ENCODE peak calls at places on chromosomes 3 and 15, in four cellular contexts. S, F, O and B are unnamed samples.

GRCh38 chr15:69509131-69509530 is 56.5 kb downstream of the RPLP1 start:
- DNase-seq in S (no peak), F (no peak), O (no peak), B (no peak)

GRCh38 chr3:11915621-11916417 is 69.1 kb upstream of the TAMM41 start:
- DNase-seq in O (no peak), F (no peak), S (no peak), B (no peak)

GRCh38 chr3:100207886-100208285 is 52.9 kb upstream of the TBC1D23 start:
- DNase-seq in S (no peak), F (no peak), O (no peak), B (no peak)

GRCh38 chr3:44965165-44965564 is 10.8 kb downstream of the ZDHHC3 start:
- DNase-seq in O (no peak), S (no peak), F (no peak), B (no peak)

GRCh38 chr3:28502555-28502954 is 153.9 kb upstream of the AZI2 start:
- DNase-seq in F (no peak), O (no peak), S (no peak), B (no peak)

GRCh38 chr15:73858062-73858461 is 15.3 kb upstream of the TBC1D21 start:
- DNase-seq in S (no peak), O (no peak), F (peak), B (no peak)

GRCh38 chr3:184540777-184541681 is 20.6 kb upstream of the EPHB3 start:
- DNase-seq in O (no peak), F (peak), S (peak), B (peak)

GRCh38 chr15:85707519-85708338 is 87.0 kb downstream of the KLHL25 start:
- DNase-seq in F (no peak), S (peak), O (no peak), B (no peak)

GRCh38 chr3:34034840-34035239 is 236.4 kb downstream of the PDCD6IP start:
- DNase-seq in F (no peak), O (no peak), S (no peak), B (no peak)

GRCh38 chr15:28021281-28022039 is 77.7 kb downstream of the OCA2 start:
- DNase-seq in F (peak), S (peak), O (no peak), B (peak)

GRCh38 chr15:71448688-71449114 is 333.4 kb downstream of the THSD4 start:
- DNase-seq in F (peak), O (no peak), S (peak), B (peak)

GRCh38 chr3:70963412-70963811 is 620.1 kb downstream of the FOXP1 start:
- DNase-seq in F (no peak), S (no peak), O (no peak), B (no peak)

GRCh38 chr3:69941037-69941436 is 58.5 kb upstream of the SAMMSON start:
- DNase-seq in O (no peak), F (no peak), S (no peak), B (no peak)

GRCh38 chr15:29887719-29888118 is 65.5 kb upstream of the TJP1 start:
- DNase-seq in F (no peak), S (no peak), O (no peak), B (no peak)

GRCh38 chr3:172256101-172256687 is 192.1 kb downstream of the GHSR start:
- DNase-seq in F (no peak), O (no peak), S (peak), B (no peak)

GRCh38 chr3:186477033-186477432 is 67.1 kb downstream of the CRYGS start:
- DNase-seq in F (no peak), O (no peak), S (no peak), B (no peak)

GRCh38 chr15:34606545-34606944 is 23.1 kb upstream of the GOLGA8B start:
- DNase-seq in F (no peak), S (no peak), O (no peak), B (no peak)

GRCh38 chr3:14507757-14508504 is 32.2 kb downstream of the GRIP2 start:
- DNase-seq in S (no peak), F (no peak), O (no peak), B (no peak)

GRCh38 chr15:85607842-85608241 is 186.9 kb downstream of the KLHL25 start:
- DNase-seq in O (no peak), S (no peak), F (no peak), B (no peak)

GRCh38 chr3:32859604-32860237 is 41.9 kb downstream of the TRIM71 start:
- DNase-seq in S (no peak), O (no peak), F (no peak), B (no peak)

GRCh38 chr3:183006396-183007002 is 26.2 kb upstream of the DCUN1D1 start:
- DNase-seq in O (no peak), F (no peak), S (no peak), B (no peak)

GRCh38 chr3:9809615-9810356 is at the start of gene TTLL3:
- DNase-seq in S (no peak), O (no peak), F (peak), B (peak)

GRCh38 chr3:142019794-142020320 is 129.5 kb downstream of the TFDP2 start:
- DNase-seq in O (peak), S (no peak), F (no peak), B (no peak)

GRCh38 chr15:75902129-75902557 is 1.5 kb upstream of the FBXO22 start:
- DNase-seq in O (no peak), S (no peak), F (no peak), B (peak)

GRCh38 chr3:196097373-196098154 is 15.7 kb upstream of the TFRC start:
- DNase-seq in F (no peak), O (no peak), S (no peak), B (no peak)

GRCh38 chr3:195558602-195559001 is 15.5 kb upstream of the PPP1R2 start:
- DNase-seq in S (peak), F (peak), O (no peak), B (no peak)

GRCh38 chr15:89217686-89218376 is 3.5 kb downstream of the RLBP1 start:
- DNase-seq in F (no peak), S (no peak), O (no peak), B (no peak)

GRCh38 chr15:85430406-85431204 is 50.2 kb downstream of the AKAP13 start:
- DNase-seq in S (no peak), F (no peak), O (peak), B (no peak)

GRCh38 chr3:100954199-100954935 is 38.9 kb downstream of the ABI3BP start:
- DNase-seq in F (no peak), O (no peak), S (no peak), B (no peak)

GRCh38 chr3:76940181-76940770 is 99.6 kb upstream of the ROBO2 start:
- DNase-seq in O (no peak), F (no peak), S (peak), B (no peak)

GRCh38 chr3:181133832-181134231 is 144.3 kb upstream of the DNAJC19 start:
- DNase-seq in O (no peak), S (no peak), F (no peak), B (no peak)

GRCh38 chr3:15460891-15461524 is 33.6 kb downstream of the EAF1 start:
- DNase-seq in O (no peak), F (no peak), S (no peak), B (no peak)

GRCh38 chr15:100101389-100102089 is 240.2 kb downstream of the ADAMTS17 start:
- DNase-seq in F (no peak), O (no peak), S (no peak), B (no peak)

GRCh38 chr3:177448987-177449975 is 252.0 kb upstream of the TBL1XR1 start:
- DNase-seq in F (no peak), S (peak), O (peak), B (no peak)

GRCh38 chr3:55601366-55602080 is 114.4 kb upstream of the WNT5A start:
- DNase-seq in O (no peak), F (no peak), S (no peak), B (no peak)

GRCh38 chr3:17424137-17424536 is 318.3 kb downstream of the TBC1D5 start:
- DNase-seq in F (no peak), S (no peak), O (no peak), B (no peak)

GRCh38 chr15:42650208-42651066 is 75.0 kb downstream of the STARD9 start:
- DNase-seq in O (peak), S (peak), F (peak), B (peak)

GRCh38 chr15:31327674-31328424 is 1.2 kb downstream of the KLF13 start:
- DNase-seq in O (no peak), S (peak), F (peak), B (no peak)
- TF ChIP-seq CBFB in O (no peak), S (no peak), F (no peak), B (no peak)

GRCh38 chr3:43814461-43814860 is 123.7 kb downstream of the ABHD5 start:
- DNase-seq in O (no peak), F (no peak), S (no peak), B (no peak)
- TF ChIP-seq ESRRA in O (no peak), F (no peak), S (no peak), B (no peak)

DNA sequence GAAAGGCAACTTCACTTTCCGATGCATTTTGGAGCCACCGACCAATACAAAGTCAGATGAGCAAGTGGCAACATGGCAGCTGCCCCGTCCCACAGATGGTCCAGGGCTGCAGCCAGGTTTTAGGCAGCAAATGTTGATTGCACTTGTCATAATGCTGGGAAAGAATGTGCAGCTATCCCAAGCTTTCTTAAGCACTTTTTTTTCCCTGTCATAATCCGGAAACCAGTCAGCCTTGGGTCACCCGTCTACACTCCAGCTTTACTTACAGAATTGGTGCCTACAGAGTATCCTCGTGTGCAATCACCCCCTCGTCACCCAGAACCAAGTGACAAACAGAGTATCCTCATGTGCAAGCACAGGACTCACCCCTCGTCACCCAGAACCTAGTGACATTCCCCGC is 147.7 kb downstream of the CHSY1 start:
- DNase-seq in S (no peak), F (no peak), O (no peak), B (no peak)
- TF ChIP-seq ETV6 in S (no peak), F (no peak), O (no peak), B (no peak)

GRCh38 chr3:78734048-78734637 is 1033.7 kb downstream of the ROBO1 start:
- DNase-seq in S (no peak), O (no peak), F (no peak), B (no peak)
- TF ChIP-seq CBFB in S (no peak), O (no peak), F (no peak), B (no peak)

GRCh38 chr15:33476076-33476475 is 165.3 kb downstream of the RYR3 start:
- DNase-seq in O (no peak), S (no peak), F (no peak), B (no peak)

GRCh38 chr15:33473005-33473404 is 162.2 kb downstream of the RYR3 start:
- DNase-seq in O (no peak), S (no peak), F (no peak), B (no peak)

DNA sequence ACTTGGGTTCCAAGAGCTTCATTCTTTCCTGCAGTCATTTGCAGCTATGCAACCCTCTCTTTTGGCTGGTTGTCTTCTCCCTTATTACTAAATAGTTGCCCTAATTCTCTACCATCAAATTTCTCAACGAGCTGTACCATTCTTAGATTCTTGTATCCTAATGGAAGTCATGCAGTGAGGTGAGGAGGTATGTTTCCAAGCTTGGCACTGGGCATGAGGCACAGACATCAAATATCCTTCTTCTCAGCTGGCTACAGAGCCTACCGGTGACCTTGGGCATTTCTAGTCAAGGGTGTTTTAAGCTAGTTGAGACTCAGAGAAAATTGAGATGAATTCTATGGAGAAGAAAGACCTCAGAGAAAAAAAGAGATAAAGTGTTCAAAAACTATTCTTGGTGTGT is 166.1 kb downstream of the RYR3 start:
- DNase-seq in O (no peak), F (no peak), S (no peak), B (no peak)
- TF ChIP-seq ESRRA in O (no peak), F (no peak), S (no peak), B (no peak)

DNA sequence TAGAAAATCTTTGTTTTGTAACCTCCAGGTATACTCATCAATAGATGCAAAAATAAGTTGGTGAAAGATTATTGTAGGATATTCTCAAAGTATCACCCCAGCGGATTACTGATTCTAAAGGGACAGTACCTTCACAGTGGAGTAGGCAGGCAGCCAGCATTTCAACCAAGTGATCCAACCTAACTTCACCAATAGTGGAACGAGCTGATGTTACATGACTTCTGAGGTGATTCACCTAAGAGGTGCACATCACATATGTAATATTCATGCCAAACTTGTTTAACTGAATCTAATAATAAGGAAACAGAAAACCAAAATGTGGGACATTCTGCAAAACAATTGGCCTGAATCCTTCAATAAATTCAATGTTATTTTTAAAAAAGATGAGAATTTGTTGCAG is 14.3 kb downstream of the MYZAP start:
- DNase-seq in F (no peak), S (no peak), O (no peak), B (no peak)
- TF ChIP-seq ETV6 in F (no peak), S (no peak), O (no peak), B (no peak)

GRCh38 chr15:90585863-90586262 is 56.1 kb downstream of the CRTC3 start:
- DNase-seq in S (no peak), O (no peak), F (no peak), B (no peak)
- TF ChIP-seq CBFB in S (no peak), O (no peak), F (no peak), B (no peak)

GRCh38 chr3:150603888-150604319 is 783 bp downstream of the SELENOT start:
- DNase-seq in F (no peak), O (no peak), S (peak), B (no peak)

GRCh38 chr3:150603090-150603887 is at the start of gene SELENOT:
- DNase-seq in S (peak), O (peak), F (peak), B (peak)

GRCh38 chr3:150607267-150608065 is 4.3 kb downstream of the SELENOT start:
- DNase-seq in S (peak), O (no peak), F (no peak), B (no peak)

GRCh38 chr3:150602426-150603089 is 563 bp upstream of the SELENOT start:
- DNase-seq in S (no peak), F (no peak), O (no peak), B (no peak)

GRCh38 chr3:150605998-150606641 is 3.0 kb downstream of the SELENOT start:
- DNase-seq in O (no peak), F (no peak), S (no peak), B (no peak)
- TF ChIP-seq ESRRA in O (no peak), F (no peak), S (no peak), B (no peak)